ENCODE peak calls at places on chromosomes 5 and 9, in seven cellular contexts. U, D, B, K, H, V and T are unnamed samples.
A peak's percentile ranks its signal among the peaks of the same experiment; 100 is the strongest.

GRCh38 chr5:75466317-75466716 is 45.1 kb downstream of the CERT1 start:
- DNase-seq in U (no peak), D (no peak), B (no peak), K (no peak), H (no peak), V (no peak), T (no peak)

GRCh38 chr5:141641634-141642278 is 5.0 kb downstream of the RELL2 start:
- DNase-seq in U (no peak), D (no peak), B (peak; percentile 70), K (peak; percentile 47), H (peak; percentile 12), V (peak; percentile 82), T (no peak)

GRCh38 chr5:1783214-1783551 is 16.5 kb downstream of the MRPL36 start:
- DNase-seq in U (no peak), D (no peak), B (no peak), K (no peak), H (no peak), V (no peak), T (no peak)

GRCh38 chr5:56459978-56460377 is 226.8 kb upstream of the ANKRD55 start:
- DNase-seq in U (no peak), D (no peak), B (no peak), K (no peak), H (no peak), V (no peak), T (no peak)

GRCh38 chr5:180174587-180174972 is 34.4 kb downstream of the RASGEF1C start:
- DNase-seq in U (no peak), D (no peak), B (no peak), K (no peak), H (no peak), V (no peak), T (no peak)

GRCh38 chr5:112684737-112685136 is 52.9 kb upstream of the APC start:
- DNase-seq in U (no peak), D (no peak), B (peak; percentile 59), K (peak; percentile 94), H (no peak), V (peak; percentile 80), T (no peak)

GRCh38 chr5:1565737-1566734 is 42.3 kb upstream of the LPCAT1 start:
- DNase-seq in U (no peak), D (no peak), B (no peak), K (no peak), H (no peak), V (no peak), T (no peak)

GRCh38 chr9:131624636-131625241 is 79.4 kb downstream of the PRRT1B start:
- DNase-seq in U (no peak), D (no peak), B (no peak), K (no peak), H (no peak), V (peak; percentile 73), T (no peak)

GRCh38 chr5:35198096-35198495 is 32.2 kb downstream of the PRLR start:
- DNase-seq in U (no peak), D (no peak), B (peak; percentile 21), K (peak; percentile 41), H (no peak), V (peak; percentile 84), T (no peak)

GRCh38 chr9:36803951-36804350 is 230.1 kb downstream of the PAX5 start:
- DNase-seq in U (no peak), D (no peak), B (no peak), K (no peak), H (no peak), V (no peak), T (no peak)

GRCh38 chr5:36273809-36274526 is 27.7 kb downstream of the RANBP3L start:
- DNase-seq in U (no peak), D (no peak), B (no peak), K (no peak), H (no peak), V (no peak), T (peak; percentile 69)

GRCh38 chr5:172805736-172806255 is 28.3 kb upstream of the ERGIC1 start:
- DNase-seq in U (no peak), D (no peak), B (no peak), K (no peak), H (no peak), V (no peak), T (no peak)

GRCh38 chr9:136688274-136689107 is 1.2 kb upstream of the AGPAT2 start:
- DNase-seq in U (no peak), D (no peak), B (no peak), K (no peak), H (no peak), V (no peak), T (no peak)

GRCh38 chr5:127846884-127847283 is 143.7 kb downstream of the CCDC192 start:
- DNase-seq in U (no peak), D (no peak), B (no peak), K (no peak), H (no peak), V (no peak), T (no peak)

GRCh38 chr5:34475249-34475966 is 180.7 kb upstream of the RAI14 start:
- DNase-seq in U (no peak), D (no peak), B (no peak), K (no peak), H (no peak), V (no peak), T (no peak)

GRCh38 chr9:5438301-5439162 is 807 bp upstream of the PLGRKT start:
- DNase-seq in U (no peak), D (peak; percentile 45), B (no peak), K (no peak), H (peak; percentile 70), V (peak; percentile 36), T (no peak)

GRCh38 chr5:80318212-80318611 is 1.6 kb upstream of the SPZ1 start:
- DNase-seq in U (no peak), D (no peak), B (peak; percentile 25), K (peak; percentile 36), H (no peak), V (no peak), T (no peak)

GRCh38 chr5:51650824-51651223 is 267.6 kb downstream of the ISL1 start:
- DNase-seq in U (no peak), D (no peak), B (no peak), K (no peak), H (no peak), V (no peak), T (no peak)

GRCh38 chr5:135576075-135576599 is 2.7 kb downstream of the CXCL14 start:
- DNase-seq in U (no peak), D (no peak), B (peak; percentile 69), K (peak; percentile 39), H (no peak), V (peak; percentile 77), T (no peak)

GRCh38 chr9:37540634-37541033 is 35.5 kb downstream of the FBXO10 start:
- DNase-seq in U (no peak), D (no peak), B (no peak), K (no peak), H (no peak), V (no peak), T (no peak)

GRCh38 chr5:149760700-149761187 is 30.6 kb downstream of the PPARGC1B start:
- DNase-seq in U (no peak), D (no peak), B (no peak), K (no peak), H (no peak), V (peak; percentile 62), T (no peak)

GRCh38 chr5:17838506-17838905 is 204.2 kb downstream of the TAF11L14 start:
- DNase-seq in U (no peak), D (no peak), B (no peak), K (no peak), H (no peak), V (no peak), T (no peak)

GRCh38 chr5:61673007-61673735 is 341.1 kb downstream of the ZSWIM6 start:
- DNase-seq in U (no peak), D (no peak), B (peak; percentile 28), K (no peak), H (no peak), V (peak; percentile 32), T (no peak)